ENCODE peak calls at places on chromosomes 11 and 22, in ten cellular contexts. One of them, this sample, is unnamed.

GRCh38 chr11:61158691-61159381 is 2.4 kb downstream of the VPS37C start:
- DNase-seq in uterus: no peak
- DNase-seq in HCT116: no peak
- DNase-seq in vagina: no peak
- DNase-seq in prostate gland: peak
- DNase-seq in adrenal gland: peak
- DNase-seq in GM12878: no peak
- DNase-seq in tibial nerve: no peak
- DNase-seq in A549: no peak
- DNase-seq in transverse colon: peak
- DNase-seq in this sample: no peak

GRCh38 chr11:23280088-23280487 is 419.8 kb upstream of the CCDC179 start:
- DNase-seq in GM12878: no peak
- DNase-seq in vagina: no peak
- DNase-seq in prostate gland: no peak
- DNase-seq in transverse colon: no peak
- DNase-seq in A549: no peak
- DNase-seq in tibial nerve: no peak
- DNase-seq in uterus: no peak
- DNase-seq in adrenal gland: no peak
- DNase-seq in HCT116: no peak
- DNase-seq in this sample: no peak

GRCh38 chr11:12914401-12914912 is 94.7 kb upstream of the RASSF10 start:
- DNase-seq in vagina: no peak
- DNase-seq in uterus: no peak
- DNase-seq in tibial nerve: peak
- DNase-seq in HCT116: no peak
- DNase-seq in prostate gland: peak
- DNase-seq in GM12878: no peak
- DNase-seq in transverse colon: peak
- DNase-seq in A549: peak
- DNase-seq in adrenal gland: no peak
- DNase-seq in this sample: no peak

GRCh38 chr22:44916281-44917231 is 93.2 kb downstream of the PHF21B start:
- DNase-seq in adrenal gland: no peak
- DNase-seq in prostate gland: no peak
- DNase-seq in tibial nerve: no peak
- DNase-seq in A549: no peak
- DNase-seq in uterus: no peak
- DNase-seq in transverse colon: no peak
- DNase-seq in GM12878: no peak
- DNase-seq in vagina: no peak
- DNase-seq in HCT116: no peak
- DNase-seq in this sample: peak

GRCh38 chr11:113106507-113106906 is 145.3 kb downstream of the NCAM1 start:
- DNase-seq in prostate gland: no peak
- DNase-seq in transverse colon: no peak
- DNase-seq in GM12878: no peak
- DNase-seq in tibial nerve: no peak
- DNase-seq in HCT116: no peak
- DNase-seq in A549: no peak
- DNase-seq in uterus: no peak
- DNase-seq in vagina: no peak
- DNase-seq in adrenal gland: no peak
- DNase-seq in this sample: no peak

GRCh38 chr11:75029836-75030631 is 41.3 kb downstream of the NEU3 start:
- DNase-seq in transverse colon: no peak
- DNase-seq in A549: no peak
- DNase-seq in prostate gland: no peak
- DNase-seq in vagina: peak
- DNase-seq in adrenal gland: peak
- DNase-seq in HCT116: no peak
- DNase-seq in tibial nerve: no peak
- DNase-seq in GM12878: no peak
- DNase-seq in uterus: no peak
- DNase-seq in this sample: no peak

GRCh38 chr11:45500457-45500856 is 165.0 kb downstream of the CHST1 start:
- DNase-seq in uterus: no peak
- DNase-seq in HCT116: no peak
- DNase-seq in transverse colon: no peak
- DNase-seq in prostate gland: no peak
- DNase-seq in adrenal gland: no peak
- DNase-seq in GM12878: no peak
- DNase-seq in A549: no peak
- DNase-seq in tibial nerve: no peak
- DNase-seq in vagina: no peak
- DNase-seq in this sample: no peak

GRCh38 chr11:101458161-101458560 is 125.6 kb downstream of the TRPC6 start:
- DNase-seq in transverse colon: no peak
- DNase-seq in prostate gland: no peak
- DNase-seq in adrenal gland: no peak
- DNase-seq in A549: no peak
- DNase-seq in HCT116: no peak
- DNase-seq in vagina: no peak
- DNase-seq in GM12878: no peak
- DNase-seq in uterus: no peak
- DNase-seq in tibial nerve: no peak
- DNase-seq in this sample: no peak

GRCh38 chr11:10602945-10603344 is 34.5 kb upstream of the LYVE1 start:
- DNase-seq in GM12878: no peak
- DNase-seq in adrenal gland: no peak
- DNase-seq in vagina: no peak
- DNase-seq in prostate gland: no peak
- DNase-seq in tibial nerve: no peak
- DNase-seq in uterus: no peak
- DNase-seq in HCT116: no peak
- DNase-seq in transverse colon: no peak
- DNase-seq in A549: no peak
- DNase-seq in this sample: no peak

GRCh38 chr11:10602366-10602765 is 33.9 kb upstream of the LYVE1 start:
- DNase-seq in vagina: no peak
- DNase-seq in tibial nerve: no peak
- DNase-seq in transverse colon: no peak
- DNase-seq in uterus: no peak
- DNase-seq in A549: no peak
- DNase-seq in adrenal gland: no peak
- DNase-seq in prostate gland: no peak
- DNase-seq in GM12878: no peak
- DNase-seq in HCT116: no peak
- DNase-seq in this sample: no peak

GRCh38 chr11:10605941-10606381 is 37.5 kb upstream of the LYVE1 start:
- DNase-seq in GM12878: no peak
- DNase-seq in HCT116: no peak
- DNase-seq in adrenal gland: peak
- DNase-seq in tibial nerve: no peak
- DNase-seq in vagina: no peak
- DNase-seq in transverse colon: peak
- DNase-seq in A549: no peak
- DNase-seq in prostate gland: no peak
- DNase-seq in uterus: no peak
- DNase-seq in this sample: no peak

GRCh38 chr11:10603721-10604297 is 35.3 kb upstream of the LYVE1 start:
- DNase-seq in adrenal gland: no peak
- DNase-seq in A549: no peak
- DNase-seq in GM12878: no peak
- DNase-seq in HCT116: no peak
- DNase-seq in tibial nerve: no peak
- DNase-seq in vagina: no peak
- DNase-seq in uterus: no peak
- DNase-seq in transverse colon: no peak
- DNase-seq in prostate gland: no peak
- DNase-seq in this sample: no peak

DNA sequence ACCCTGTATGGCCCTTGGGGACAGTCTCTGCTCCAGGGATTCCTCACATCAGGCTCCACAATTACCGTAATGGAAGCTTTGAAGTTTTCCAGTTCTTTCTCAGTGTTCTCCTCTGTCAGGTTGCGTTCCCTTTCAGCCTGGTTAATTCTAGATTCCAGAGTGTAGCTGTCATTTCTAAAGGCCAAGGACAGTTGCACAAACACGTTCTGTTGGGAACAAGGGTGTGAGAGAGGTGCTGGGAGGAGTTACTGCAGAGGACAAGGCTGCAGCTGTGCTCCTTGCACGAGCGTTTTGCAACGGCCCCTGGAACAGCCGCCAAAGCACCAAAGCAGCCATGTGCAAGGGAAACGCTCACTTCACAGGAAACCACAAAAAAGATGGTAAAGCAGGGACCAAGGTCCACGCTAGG is 35.9 kb upstream of the LYVE1 start:
- DNase-seq in prostate gland: no peak
- DNase-seq in HCT116: no peak
- DNase-seq in uterus: peak
- DNase-seq in adrenal gland: peak
- DNase-seq in A549: no peak
- DNase-seq in GM12878: no peak
- DNase-seq in tibial nerve: peak
- DNase-seq in vagina: no peak
- DNase-seq in transverse colon: peak
- DNase-seq in this sample: no peak
- H3K27ac ChIP-seq in prostate gland: peak
- H3K27ac ChIP-seq in HCT116: no peak
- H3K27ac ChIP-seq in uterus: peak
- H3K27ac ChIP-seq in adrenal gland: peak
- H3K27ac ChIP-seq in A549: no peak
- H3K27ac ChIP-seq in GM12878: no peak
- H3K27ac ChIP-seq in tibial nerve: peak
- H3K27ac ChIP-seq in vagina: peak
- H3K27ac ChIP-seq in transverse colon: peak
- H3K27ac ChIP-seq in this sample: no peak

GRCh38 chr22:22156716-22157499 is 87.7 kb upstream of the VPREB1 start:
- DNase-seq in uterus: no peak
- DNase-seq in vagina: no peak
- DNase-seq in adrenal gland: peak
- DNase-seq in A549: peak
- DNase-seq in HCT116: peak
- DNase-seq in GM12878: peak
- DNase-seq in tibial nerve: no peak
- DNase-seq in transverse colon: peak
- DNase-seq in prostate gland: peak
- DNase-seq in this sample: no peak
- TF ChIP-seq POLR2A in uterus: no peak
- TF ChIP-seq POLR2A in vagina: no peak
- TF ChIP-seq POLR2A in adrenal gland: no peak
- TF ChIP-seq POLR2A in A549: no peak
- TF ChIP-seq POLR2A in HCT116: no peak
- TF ChIP-seq POLR2A in GM12878: peak
- TF ChIP-seq POLR2A in tibial nerve: no peak
- TF ChIP-seq POLR2A in transverse colon: no peak
- TF ChIP-seq POLR2A in prostate gland: no peak
- TF ChIP-seq POLR2A in this sample: no peak

DNA sequence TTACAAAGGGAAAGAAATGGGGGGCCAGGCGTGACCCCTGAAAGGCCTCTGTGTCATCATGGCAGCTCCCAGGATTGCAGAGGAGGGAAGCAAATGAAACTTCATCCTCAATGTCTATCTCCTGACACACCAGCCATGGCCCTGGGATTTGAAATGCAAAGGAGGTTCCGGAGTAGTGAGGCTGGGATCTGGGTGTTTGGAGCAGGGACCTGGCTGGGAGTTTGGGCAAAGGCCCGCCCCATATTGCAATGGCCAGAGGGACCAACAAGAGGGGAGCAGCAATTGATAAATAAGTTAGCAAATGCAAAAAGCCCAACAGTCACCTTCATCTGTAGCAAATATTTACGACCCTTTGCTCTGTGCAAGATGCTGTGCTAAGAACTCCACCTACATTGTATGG is 77.7 kb upstream of the CCND1 start:
- DNase-seq in HCT116: no peak
- DNase-seq in tibial nerve: no peak
- DNase-seq in transverse colon: no peak
- DNase-seq in GM12878: no peak
- DNase-seq in uterus: no peak
- DNase-seq in adrenal gland: no peak
- DNase-seq in A549: no peak
- DNase-seq in prostate gland: no peak
- DNase-seq in vagina: no peak
- DNase-seq in this sample: no peak
- H3K27ac ChIP-seq in HCT116: no peak
- H3K27ac ChIP-seq in tibial nerve: no peak
- H3K27ac ChIP-seq in transverse colon: no peak
- H3K27ac ChIP-seq in GM12878: no peak
- H3K27ac ChIP-seq in uterus: no peak
- H3K27ac ChIP-seq in adrenal gland: no peak
- H3K27ac ChIP-seq in A549: no peak
- H3K27ac ChIP-seq in prostate gland: no peak
- H3K27ac ChIP-seq in vagina: no peak
- H3K27ac ChIP-seq in this sample: no peak

GRCh38 chr22:17083811-17084540 is 824 bp upstream of the IL17RA start:
- DNase-seq in prostate gland: no peak
- DNase-seq in vagina: no peak
- DNase-seq in GM12878: no peak
- DNase-seq in transverse colon: no peak
- DNase-seq in tibial nerve: no peak
- DNase-seq in uterus: no peak
- DNase-seq in adrenal gland: no peak
- DNase-seq in HCT116: no peak
- DNase-seq in A549: no peak
- DNase-seq in this sample: no peak

GRCh38 chr22:17083255-17083654 is 1.5 kb upstream of the IL17RA start:
- DNase-seq in prostate gland: no peak
- DNase-seq in A549: no peak
- DNase-seq in GM12878: no peak
- DNase-seq in vagina: no peak
- DNase-seq in tibial nerve: no peak
- DNase-seq in uterus: no peak
- DNase-seq in HCT116: no peak
- DNase-seq in adrenal gland: no peak
- DNase-seq in transverse colon: no peak
- DNase-seq in this sample: no peak

GRCh38 chr22:17086301-17086700 is 1.5 kb downstream of the IL17RA start:
- DNase-seq in adrenal gland: no peak
- DNase-seq in transverse colon: no peak
- DNase-seq in uterus: no peak
- DNase-seq in HCT116: no peak
- DNase-seq in tibial nerve: no peak
- DNase-seq in GM12878: no peak
- DNase-seq in vagina: no peak
- DNase-seq in A549: no peak
- DNase-seq in prostate gland: no peak
- DNase-seq in this sample: no peak

GRCh38 chr22:17085277-17086091 is 684 bp downstream of the IL17RA start:
- DNase-seq in adrenal gland: no peak
- DNase-seq in A549: no peak
- DNase-seq in transverse colon: peak
- DNase-seq in vagina: no peak
- DNase-seq in prostate gland: no peak
- DNase-seq in GM12878: no peak
- DNase-seq in HCT116: no peak
- DNase-seq in uterus: peak
- DNase-seq in tibial nerve: no peak
- DNase-seq in this sample: no peak

DNA sequence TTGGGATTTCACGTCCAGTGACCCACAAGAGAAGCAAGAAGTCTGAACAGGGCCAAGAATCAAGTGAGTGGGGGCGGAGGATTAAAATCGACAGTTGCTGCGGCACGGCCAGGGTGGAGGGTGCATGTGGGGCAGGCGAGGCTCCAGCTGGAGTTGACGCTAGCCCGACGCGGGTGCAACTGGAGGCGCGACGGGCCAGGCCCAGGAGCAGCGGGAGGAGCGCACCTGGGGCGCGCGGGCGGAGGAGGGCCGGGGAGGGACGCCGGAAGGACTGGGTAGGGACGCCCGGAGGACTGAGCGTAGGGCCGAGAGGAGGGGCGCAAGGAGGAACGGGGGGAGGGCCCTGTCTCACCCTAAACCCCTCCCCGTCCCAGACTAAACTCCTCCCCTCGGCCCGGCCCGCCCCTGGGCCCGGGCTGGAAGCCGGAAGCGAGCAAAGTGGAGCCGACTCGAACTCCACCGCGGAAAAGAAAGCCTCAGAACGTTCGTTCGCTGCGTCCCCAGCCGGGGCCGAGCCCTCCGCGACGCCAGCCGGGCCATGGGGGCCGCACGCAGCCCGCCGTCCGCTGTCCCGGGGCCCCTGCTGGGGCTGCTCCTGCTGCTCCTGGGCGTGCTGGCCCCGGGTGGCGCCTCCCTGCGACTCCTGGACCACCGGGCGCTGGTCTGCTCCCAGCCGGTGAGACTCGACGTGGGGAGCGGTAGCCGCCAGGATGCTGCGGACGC is at the start of gene IL17RA:
- DNase-seq in transverse colon: peak
- DNase-seq in tibial nerve: peak
- DNase-seq in GM12878: peak
- DNase-seq in A549: peak
- DNase-seq in vagina: no peak
- DNase-seq in HCT116: peak
- DNase-seq in prostate gland: peak
- DNase-seq in adrenal gland: peak
- DNase-seq in uterus: peak
- DNase-seq in this sample: peak
- TF ChIP-seq POLR2A in transverse colon: peak
- TF ChIP-seq POLR2A in tibial nerve: peak
- TF ChIP-seq POLR2A in GM12878: peak
- TF ChIP-seq POLR2A in A549: peak
- TF ChIP-seq POLR2A in vagina: no peak
- TF ChIP-seq POLR2A in HCT116: peak
- TF ChIP-seq POLR2A in prostate gland: peak
- TF ChIP-seq POLR2A in adrenal gland: peak
- TF ChIP-seq POLR2A in uterus: no peak
- TF ChIP-seq POLR2A in this sample: no peak

This sample was measured in breast epithelium.